ENCODE peak calls at places on chromosomes 6 and 20, in four cellular contexts. H is GM23248, A is HL-60, E is HCT116. U is an unnamed sample.

GRCh38 chr6:29005183-29005885 is at the start of gene ZNF311:
- DNase-seq in H (peak), A (peak), E (no peak), U (peak)

GRCh38 chr6:42260424-42260888 is 42.8 kb upstream of the MRPS10 start:
- DNase-seq in H (no peak), A (no peak), E (peak), U (no peak)

GRCh38 chr6:152904678-152905077 is 78.2 kb downstream of the FBXO5 start:
- DNase-seq in H (no peak), A (no peak), E (no peak), U (no peak)

GRCh38 chr6:149046822-149047246 is 270.7 kb upstream of the TAB2 start:
- DNase-seq in H (no peak), A (no peak), E (no peak), U (no peak)

GRCh38 chr6:108564178-108564577 is 3.5 kb downstream of the FOXO3 start:
- DNase-seq in H (peak), A (no peak), E (peak), U (no peak)

GRCh38 chr6:68834561-68834960 is 199.5 kb downstream of the ADGRB3 start:
- DNase-seq in H (peak), A (no peak), E (no peak), U (no peak)

GRCh38 chr6:84764332-84765049 is at the start of gene TBX18:
- DNase-seq in H (peak), A (peak), E (peak), U (peak)

GRCh38 chr6:130671119-130672104 is 155.8 kb upstream of the SMLR1 start:
- DNase-seq in H (peak), A (no peak), E (no peak), U (no peak)

GRCh38 chr6:42629845-42630244 is 66.0 kb downstream of the UBR2 start:
- DNase-seq in H (no peak), A (peak), E (no peak), U (no peak)

GRCh38 chr6:33750244-33750991 is 3.7 kb upstream of the IP6K3 start:
- DNase-seq in H (peak), A (no peak), E (no peak), U (peak)

GRCh38 chr6:118318648-118319047 is 229.4 kb upstream of the PLN start:
- DNase-seq in H (no peak), A (no peak), E (no peak), U (no peak)

GRCh38 chr6:4274382-4275082 is 139.2 kb upstream of the ECI2 start:
- DNase-seq in H (peak), A (no peak), E (no peak), U (no peak)

DNA sequence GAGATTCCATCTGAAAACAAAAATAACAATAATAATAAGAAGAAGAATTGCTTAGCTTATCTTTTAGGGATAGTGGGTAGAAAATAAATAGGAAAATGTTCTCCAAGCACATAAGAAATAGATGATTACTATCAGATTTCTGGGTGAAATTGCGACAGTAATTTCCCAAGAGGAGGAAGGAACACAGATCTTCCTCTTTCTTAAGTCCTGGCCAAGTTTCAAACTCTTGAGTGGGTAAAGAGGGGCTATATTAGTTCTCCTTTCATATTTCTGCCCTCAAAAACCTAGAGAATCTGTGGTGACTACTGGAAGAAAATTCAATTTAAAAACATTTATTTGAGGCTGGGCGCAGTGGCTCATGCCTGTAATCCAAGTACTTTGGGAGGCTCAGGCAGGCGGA is 63.7 kb downstream of the PHACTR2 start:
- DNase-seq in H (no peak), A (peak), E (no peak), U (no peak)
- H3K27ac ChIP-seq in H (no peak), A (peak), E (no peak), U (peak)

DNA sequence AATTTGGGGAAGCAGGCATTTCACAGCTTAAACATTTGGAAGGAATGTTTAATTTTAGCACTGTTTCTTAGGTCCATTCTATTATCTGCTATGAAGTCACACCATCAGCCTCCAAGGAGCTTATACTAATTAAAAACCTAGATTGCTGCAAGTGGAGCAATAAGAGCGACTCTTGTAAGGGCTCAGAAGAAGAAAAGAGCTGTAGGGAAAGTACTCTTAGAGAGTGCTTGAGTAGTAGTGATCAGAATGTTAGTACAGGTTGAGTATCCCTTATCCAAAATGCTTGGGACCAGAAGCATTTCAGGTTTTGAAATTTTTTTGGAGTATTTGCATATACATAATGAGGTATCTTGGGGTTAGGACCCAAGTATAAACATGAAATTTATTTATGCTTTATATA is 285.3 kb downstream of the UBE3D start:
- DNase-seq in H (no peak), A (no peak), E (no peak), U (no peak)
- H3K27ac ChIP-seq in H (no peak), A (no peak), E (no peak), U (no peak)

DNA sequence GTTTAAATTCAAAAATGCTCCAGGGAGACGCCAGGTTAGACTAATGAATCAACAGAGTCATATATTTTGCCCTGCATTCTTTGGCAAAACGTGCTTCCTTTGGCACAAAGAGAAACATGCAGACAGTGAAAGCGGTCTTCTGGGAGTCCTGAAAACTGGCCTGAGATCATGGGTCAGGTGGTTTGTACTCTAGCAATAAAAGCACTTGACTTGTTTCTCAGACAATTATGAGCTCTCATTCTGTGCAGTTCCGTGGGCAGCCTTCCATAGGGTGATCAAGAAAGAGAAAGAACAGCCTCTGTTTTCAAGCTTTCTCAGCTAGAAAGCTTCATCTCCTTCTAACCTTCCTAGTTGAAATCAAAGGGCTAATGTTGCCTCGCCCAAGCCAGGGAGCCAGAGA is 62.7 kb upstream of the ISM1 start:
- DNase-seq in H (no peak), A (no peak), E (no peak), U (no peak)
- H3K27ac ChIP-seq in H (no peak), A (no peak), E (no peak), U (no peak)

GRCh38 chr6:12355354-12355753 is 65.2 kb downstream of the EDN1 start:
- DNase-seq in H (no peak), A (no peak), E (no peak), U (no peak)
- H3K27ac ChIP-seq in H (no peak), A (no peak), E (no peak), U (no peak)

GRCh38 chr20:31894980-31895675 is 24.7 kb downstream of the TTLL9 start:
- DNase-seq in H (peak), A (peak), E (no peak), U (peak)
- H3K27ac ChIP-seq in H (no peak), A (no peak), E (no peak), U (peak)

U was measured in transverse colon.